ENCODE peak calls at places on chromosomes 16 and 17, in seven cellular contexts. H is left cardiac atrium, S is HFFc6, C is Right ventricle myocardium superior, F is A549, I is caudate nucleus, G is activated T-cell treated with anti-CD3 and anti-CD28 coated beads for 1 hour. T is an unnamed sample.

GRCh38 chr17:79738643-79739042 is 7.9 kb downstream of the ENPP7 start:
- DNase-seq in C (no peak), F (no peak), S (no peak), I (no peak), H (no peak), G (no peak), T (no peak)

GRCh38 chr17:51298508-51299371 is 38.4 kb downstream of the UTP18 start:
- DNase-seq in C (no peak), F (peak; percentile 51), G (no peak), H (no peak), I (no peak), S (peak; percentile 48), T (no peak)

GRCh38 chr16:50992366-50993032 is 158.6 kb downstream of the SALL1 start:
- DNase-seq in F (no peak), C (no peak), S (no peak), G (no peak), H (no peak), I (no peak), T (no peak)

GRCh38 chr16:47018223-47018891 is 44.9 kb upstream of the DNAJA2 start:
- DNase-seq in S (peak; percentile 9), I (no peak), G (no peak), H (no peak), C (peak; percentile 44), F (peak; percentile 80), T (peak; percentile 54)

GRCh38 chr17:29126268-29126923 is 53.8 kb downstream of the MYO18A start:
- DNase-seq in S (no peak), I (no peak), H (no peak), F (no peak), C (peak; percentile 42), G (no peak), T (no peak)

GRCh38 chr17:3475155-3475808 is 515 bp upstream of the ASPA start:
- DNase-seq in F (no peak), H (no peak), C (no peak), G (no peak), I (no peak), S (no peak), T (no peak)

GRCh38 chr17:69857412-69857835 is 217.6 kb upstream of the KCNJ16 start:
- DNase-seq in I (no peak), C (no peak), F (no peak), H (no peak), G (no peak), S (peak; percentile 90), T (no peak)

GRCh38 chr17:79095345-79096055 is 20.9 kb downstream of the ENGASE start:
- DNase-seq in F (no peak), H (no peak), I (no peak), S (peak; percentile 4), C (no peak), G (no peak), T (no peak)

T was measured in ureter.